ENCODE peak calls at places on chromosomes 13 and 19, in four cellular contexts. One of them, this sample, is unnamed. For H3K36me3 and H3K27me3, the result is how much of the 10 kb centered on the place peaks cover.

GRCh38 chr19:11984986-11985385 is 20.1 kb downstream of the ZNF763 start:
- DNase-seq in cardiac muscle cell: peak
- DNase-seq in tibial nerve: no peak
- DNase-seq in IMR-90: no peak
- DNase-seq in this sample: no peak

GRCh38 chr19:43812259-43812658 is 10.0 kb upstream of the LYPD5 start:
- DNase-seq in IMR-90: no peak
- DNase-seq in tibial nerve: no peak
- DNase-seq in cardiac muscle cell: no peak
- DNase-seq in this sample: no peak

GRCh38 chr13:106100261-106100919 is 435.1 kb downstream of the EFNB2 start:
- DNase-seq in IMR-90: no peak
- DNase-seq in tibial nerve: no peak
- DNase-seq in cardiac muscle cell: peak
- DNase-seq in this sample: no peak

GRCh38 chr19:58274771-58275199 is 4.0 kb upstream of the ZNF8 start:
- DNase-seq in tibial nerve: no peak
- DNase-seq in cardiac muscle cell: no peak
- DNase-seq in IMR-90: peak
- DNase-seq in this sample: peak

GRCh38 chr19:794989-795658 is 2.1 kb upstream of the PTBP1 start:
- DNase-seq in IMR-90: no peak
- DNase-seq in cardiac muscle cell: no peak
- DNase-seq in tibial nerve: no peak
- DNase-seq in this sample: no peak

GRCh38 chr13:89627991-89628390 is 1719.5 kb upstream of the MIR17HG start:
- DNase-seq in tibial nerve: no peak
- DNase-seq in IMR-90: no peak
- DNase-seq in cardiac muscle cell: no peak
- DNase-seq in this sample: no peak

GRCh38 chr13:57632276-57633140 is 964 bp downstream of the PCDH17 start:
- DNase-seq in tibial nerve: no peak
- DNase-seq in cardiac muscle cell: peak
- DNase-seq in IMR-90: no peak
- DNase-seq in this sample: no peak

GRCh38 chr13:31945202-31945978 is 86.2 kb upstream of the FRY start:
- DNase-seq in IMR-90: peak
- DNase-seq in cardiac muscle cell: peak
- DNase-seq in tibial nerve: peak
- DNase-seq in this sample: peak

GRCh38 chr13:79307866-79308298 is 98.2 kb downstream of the RBM26 start:
- DNase-seq in tibial nerve: no peak
- DNase-seq in cardiac muscle cell: no peak
- DNase-seq in IMR-90: peak
- DNase-seq in this sample: peak

GRCh38 chr19:8631425-8631819 is 989 bp downstream of the NFILZ start:
- DNase-seq in IMR-90: peak
- DNase-seq in tibial nerve: no peak
- DNase-seq in cardiac muscle cell: no peak
- DNase-seq in this sample: peak

GRCh38 chr13:31207630-31208549 is 8.1 kb downstream of the B3GLCT start:
- DNase-seq in tibial nerve: no peak
- DNase-seq in IMR-90: peak
- DNase-seq in cardiac muscle cell: no peak
- DNase-seq in this sample: peak

GRCh38 chr19:16379521-16380313 is 55.1 kb downstream of the KLF2 start:
- DNase-seq in cardiac muscle cell: no peak
- DNase-seq in tibial nerve: no peak
- DNase-seq in IMR-90: no peak
- DNase-seq in this sample: no peak

GRCh38 chr13:49953560-49953959 is 17.4 kb upstream of the SPRYD7 start:
- DNase-seq in tibial nerve: no peak
- DNase-seq in cardiac muscle cell: no peak
- DNase-seq in IMR-90: no peak
- DNase-seq in this sample: no peak

GRCh38 chr19:639251-640155 is at the start of gene FGF22:
- DNase-seq in cardiac muscle cell: peak
- DNase-seq in IMR-90: peak
- DNase-seq in tibial nerve: peak
- DNase-seq in this sample: peak

GRCh38 chr13:62357887-62358645 is 942.4 kb upstream of the PCDH20 start:
- DNase-seq in tibial nerve: no peak
- DNase-seq in IMR-90: peak
- DNase-seq in cardiac muscle cell: peak
- DNase-seq in this sample: peak

GRCh38 chr19:7748756-7749155 is 1.4 kb upstream of the CD209 start:
- DNase-seq in IMR-90: peak
- DNase-seq in tibial nerve: no peak
- DNase-seq in cardiac muscle cell: no peak
- DNase-seq in this sample: peak

GRCh38 chr19:54570316-54570715 is 3.3 kb upstream of the LILRA2 start:
- DNase-seq in IMR-90: no peak
- DNase-seq in tibial nerve: no peak
- DNase-seq in cardiac muscle cell: no peak
- DNase-seq in this sample: no peak

GRCh38 chr19:11381535-11382369 is 2.4 kb downstream of the EPOR start:
- DNase-seq in cardiac muscle cell: peak
- DNase-seq in IMR-90: peak
- DNase-seq in tibial nerve: peak
- DNase-seq in this sample: peak

GRCh38 chr13:110559429-110559943 is 2.0 kb downstream of the RAB20 start:
- DNase-seq in tibial nerve: no peak
- DNase-seq in cardiac muscle cell: peak
- DNase-seq in IMR-90: peak
- DNase-seq in this sample: no peak
- H3K4me3 ChIP-seq in tibial nerve: peak
- H3K4me3 ChIP-seq in cardiac muscle cell: no peak
- H3K4me3 ChIP-seq in IMR-90: peak
- H3K4me3 ChIP-seq in this sample: no peak

DNA sequence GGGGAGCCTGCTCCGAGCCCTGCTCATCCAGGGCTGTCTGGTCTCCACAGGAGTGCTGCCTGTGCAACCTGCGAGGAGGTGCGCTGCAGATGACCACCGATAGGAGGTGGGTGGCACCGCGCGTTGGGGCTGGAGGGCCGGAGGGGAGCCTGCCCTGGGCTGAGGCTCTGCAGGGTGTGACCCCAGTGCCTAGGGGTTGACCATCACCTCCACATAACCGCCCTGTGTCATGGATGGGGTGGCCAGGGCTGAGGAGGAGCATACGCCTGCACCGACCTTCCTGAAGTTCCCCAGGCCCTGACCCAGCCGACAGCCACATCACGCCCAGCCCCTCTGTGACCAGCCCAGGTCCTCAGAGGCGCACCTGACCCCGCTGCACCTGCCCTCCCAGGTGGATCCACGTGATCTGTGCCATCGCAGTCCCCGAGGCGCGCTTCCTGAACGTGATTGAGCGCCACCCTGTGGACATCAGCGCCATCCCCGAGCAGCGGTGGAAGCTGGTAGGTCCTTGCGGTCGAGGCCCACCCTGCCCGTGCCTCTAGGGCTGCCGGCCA is 168.7 kb downstream of the KDM4B start:
- DNase-seq in tibial nerve: no peak
- DNase-seq in cardiac muscle cell: peak
- DNase-seq in IMR-90: no peak
- DNase-seq in this sample: no peak
- H3K36me3 ChIP-seq in tibial nerve: under half
- H3K36me3 ChIP-seq in cardiac muscle cell: under half
- H3K36me3 ChIP-seq in IMR-90: half or more
- H3K36me3 ChIP-seq in this sample: under half

DNA sequence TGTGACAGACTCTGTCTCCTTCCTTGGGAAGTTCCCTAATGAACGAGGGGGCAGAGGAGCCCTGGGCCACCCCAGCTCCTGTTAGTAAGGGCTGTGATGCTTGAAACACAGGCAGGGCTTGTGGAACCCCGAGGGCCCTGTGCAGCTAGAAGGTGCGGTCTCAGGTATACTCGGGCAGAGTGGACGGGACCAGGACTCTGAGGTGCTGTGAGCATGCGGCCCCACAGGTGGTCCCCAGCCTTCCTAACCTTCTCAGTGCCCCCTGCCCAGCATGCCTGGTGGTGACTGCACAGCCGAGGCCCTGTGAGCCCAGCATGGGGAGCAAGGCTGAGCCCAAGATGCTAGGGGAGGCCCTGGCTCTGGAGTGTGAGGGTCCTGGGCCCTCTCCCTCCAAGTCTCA is 4.0 kb upstream of the SIGLEC8 start:
- DNase-seq in IMR-90: no peak
- DNase-seq in cardiac muscle cell: no peak
- DNase-seq in tibial nerve: no peak
- DNase-seq in this sample: no peak
- H3K27me3 ChIP-seq in IMR-90: under half
- H3K27me3 ChIP-seq in cardiac muscle cell: under half
- H3K27me3 ChIP-seq in tibial nerve: under half
- H3K27me3 ChIP-seq in this sample: under half

GRCh38 chr13:25044071-25044470 is 51.9 kb upstream of the PABPC3 start:
- DNase-seq in tibial nerve: no peak
- DNase-seq in cardiac muscle cell: no peak
- DNase-seq in IMR-90: no peak
- DNase-seq in this sample: no peak

GRCh38 chr13:25046985-25047660 is 48.8 kb upstream of the PABPC3 start:
- DNase-seq in tibial nerve: no peak
- DNase-seq in IMR-90: peak
- DNase-seq in cardiac muscle cell: peak
- DNase-seq in this sample: peak

GRCh38 chr13:25051065-25051464 is 44.9 kb upstream of the PABPC3 start:
- DNase-seq in cardiac muscle cell: no peak
- DNase-seq in IMR-90: no peak
- DNase-seq in tibial nerve: no peak
- DNase-seq in this sample: no peak

GRCh38 chr13:25042141-25042540 is 53.8 kb upstream of the PABPC3 start:
- DNase-seq in tibial nerve: no peak
- DNase-seq in IMR-90: no peak
- DNase-seq in cardiac muscle cell: no peak
- DNase-seq in this sample: no peak

DNA sequence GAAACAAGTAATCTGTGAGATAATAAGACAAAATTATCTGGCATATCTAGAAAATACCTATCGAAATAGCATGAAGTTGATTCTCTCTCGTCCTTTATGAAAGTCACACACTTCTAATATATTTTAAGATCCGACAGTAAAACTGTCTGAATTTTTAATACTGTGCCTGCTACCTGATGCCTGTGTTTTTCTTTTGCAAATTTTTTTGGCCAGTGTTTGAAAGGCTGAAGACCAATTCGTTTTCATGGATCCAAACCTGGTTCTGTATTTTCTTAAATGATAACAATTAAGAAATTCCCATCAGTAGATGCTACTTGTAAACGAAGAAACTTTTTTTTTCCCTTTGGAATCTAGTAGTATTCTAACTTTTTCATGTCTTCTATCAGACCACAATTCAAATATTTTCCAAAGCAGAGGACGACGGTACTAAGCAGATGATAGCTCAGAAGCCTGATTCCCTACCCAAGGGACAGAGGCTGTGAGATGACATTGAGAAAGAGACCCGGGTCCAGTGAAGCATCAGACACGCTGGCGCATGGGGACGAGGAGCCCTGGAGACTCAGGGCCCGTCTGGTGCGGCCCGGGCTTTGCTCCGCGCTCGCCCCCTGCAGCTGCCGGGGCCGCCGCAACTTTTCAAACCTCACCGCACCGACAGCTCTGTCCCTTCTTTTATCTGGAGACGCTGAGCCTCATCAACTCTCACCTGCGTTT is 49.5 kb upstream of the PABPC3 start:
- DNase-seq in tibial nerve: no peak
- DNase-seq in IMR-90: no peak
- DNase-seq in cardiac muscle cell: peak
- DNase-seq in this sample: no peak
- H3K4me3 ChIP-seq in tibial nerve: peak
- H3K4me3 ChIP-seq in IMR-90: no peak
- H3K4me3 ChIP-seq in cardiac muscle cell: peak
- H3K4me3 ChIP-seq in this sample: peak

GRCh38 chr19:2807379-2808128 is 12.1 kb upstream of the ZNF554 start:
- DNase-seq in IMR-90: no peak
- DNase-seq in tibial nerve: no peak
- DNase-seq in cardiac muscle cell: no peak
- DNase-seq in this sample: no peak
- H3K36me3 ChIP-seq in IMR-90: under half
- H3K36me3 ChIP-seq in tibial nerve: under half
- H3K36me3 ChIP-seq in cardiac muscle cell: under half
- H3K36me3 ChIP-seq in this sample: under half

GRCh38 chr13:112967666-112968379 is 1.2 kb upstream of the MCF2L start:
- DNase-seq in cardiac muscle cell: no peak
- DNase-seq in IMR-90: no peak
- DNase-seq in tibial nerve: no peak
- DNase-seq in this sample: no peak

GRCh38 chr13:112968380-112968909 is 569 bp upstream of the MCF2L start:
- DNase-seq in tibial nerve: no peak
- DNase-seq in cardiac muscle cell: peak
- DNase-seq in IMR-90: no peak
- DNase-seq in this sample: no peak

GRCh38 chr13:112969692-112970338 is 801 bp downstream of the MCF2L start:
- DNase-seq in cardiac muscle cell: no peak
- DNase-seq in IMR-90: no peak
- DNase-seq in tibial nerve: no peak
- DNase-seq in this sample: no peak

GRCh38 chr13:112970552-112971287 is 1.7 kb downstream of the MCF2L start:
- DNase-seq in IMR-90: no peak
- DNase-seq in cardiac muscle cell: no peak
- DNase-seq in tibial nerve: no peak
- DNase-seq in this sample: no peak

DNA sequence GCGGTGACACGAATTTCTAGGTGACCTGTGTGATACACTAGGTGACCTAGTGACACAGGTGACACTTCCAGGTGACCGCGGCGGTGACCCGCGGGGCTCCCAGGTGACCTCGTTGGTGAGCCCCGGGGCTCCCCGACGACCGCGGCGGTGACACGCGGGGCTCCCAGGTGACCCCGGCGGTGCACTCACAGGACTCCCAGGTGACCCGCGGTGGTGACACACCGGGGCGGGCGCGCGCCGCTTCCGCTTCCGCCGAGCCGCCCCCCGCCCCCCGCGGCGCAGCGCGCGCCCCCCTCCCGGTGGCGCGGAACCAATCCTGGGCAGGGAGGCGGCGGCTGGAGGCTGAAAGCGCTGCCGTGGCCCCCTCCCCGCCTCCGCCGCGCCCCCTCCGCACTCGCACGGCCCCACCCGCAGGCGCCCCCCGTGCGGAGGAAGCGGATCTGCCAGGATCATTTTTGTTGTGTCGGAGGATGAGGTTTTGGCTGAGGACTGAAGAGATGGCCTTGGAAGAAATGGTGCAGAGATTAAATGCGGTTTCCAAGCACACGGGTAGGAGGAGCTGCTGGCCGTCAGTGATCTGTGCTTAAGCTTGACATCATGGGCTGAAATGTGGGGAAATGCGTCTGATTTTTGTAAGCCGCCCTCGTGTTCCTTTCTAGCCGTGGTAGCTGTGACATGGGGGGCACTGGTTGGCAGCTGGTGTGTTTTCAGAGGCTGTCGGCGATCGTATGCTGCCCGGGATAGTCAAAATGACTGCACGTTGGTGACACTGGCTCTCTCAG is at the start of gene MCF2L:
- DNase-seq in tibial nerve: no peak
- DNase-seq in IMR-90: peak
- DNase-seq in cardiac muscle cell: peak
- DNase-seq in this sample: no peak
- H3K27me3 ChIP-seq in tibial nerve: under half
- H3K27me3 ChIP-seq in IMR-90: half or more
- H3K27me3 ChIP-seq in cardiac muscle cell: under half
- H3K27me3 ChIP-seq in this sample: half or more

This sample was measured in MG63.